ENCODE peak calls at places on chromosomes 16 and 17, in eight cellular contexts. O is nucleus accumbens; T is stimulated activated effector memory CD8-positive, alpha-beta T cell treated with anti-CD3 and anti-CD28 coated beads, Interleukin-12 subunit alpha, Interleukin-12 subunit beta, amount 100 ng/mL, for 72 hours; Y is HuH-7; G is pulmonary artery endothelial cell; D is mesothelial cell of epicardium; P is NCI-H774; V is germinal center. U is an unnamed sample.

GRCh38 chr16:21599994-21600773 is 807 bp downstream of the METTL9 start:
- DNase-seq in O (no peak), T (no peak), Y (peak), G (peak), D (no peak), P (no peak), V (peak), U (no peak)

GRCh38 chr17:49438439-49438861 is 23.8 kb upstream of the PHB1 start:
- DNase-seq in O (no peak), T (no peak), Y (no peak), G (no peak), D (no peak), P (no peak), V (no peak), U (no peak)

GRCh38 chr16:72938426-72939164 is 109.3 kb downstream of the ZFHX3 start:
- DNase-seq in O (no peak), T (no peak), Y (no peak), G (peak), D (no peak), P (no peak), V (no peak), U (peak)

GRCh38 chr17:35588196-35588920 is 1.2 kb downstream of the AP2B1 start:
- DNase-seq in O (no peak), T (no peak), Y (no peak), G (no peak), D (no peak), P (no peak), V (no peak), U (peak)

GRCh38 chr16:67148221-67148620 is 2.6 kb downstream of the B3GNT9 start:
- DNase-seq in O (no peak), T (no peak), Y (no peak), G (no peak), D (no peak), P (no peak), V (no peak), U (no peak)

GRCh38 chr17:58271532-58271931 is 9.2 kb downstream of the MPO start:
- DNase-seq in O (no peak), T (no peak), Y (no peak), G (no peak), D (no peak), P (no peak), V (no peak), U (no peak)

GRCh38 chr16:3467920-3468319 is 24.4 kb downstream of the NAA60 start:
- DNase-seq in O (no peak), T (no peak), Y (no peak), G (no peak), D (no peak), P (no peak), V (no peak), U (no peak)

GRCh38 chr16:88882358-88883030 is 16.0 kb upstream of the PABPN1L start:
- DNase-seq in O (no peak), T (no peak), Y (no peak), G (no peak), D (no peak), P (no peak), V (no peak), U (peak)

GRCh38 chr16:1786242-1787055 is 3.7 kb downstream of the NUBP2 start:
- DNase-seq in O (no peak), T (no peak), Y (no peak), G (no peak), D (no peak), P (no peak), V (no peak), U (no peak)

GRCh38 chr16:8103649-8104289 is 486.5 kb downstream of the TMEM114 start:
- DNase-seq in O (no peak), T (no peak), Y (no peak), G (no peak), D (no peak), P (no peak), V (no peak), U (no peak)

GRCh38 chr17:2337811-2338657 is 733 bp downstream of the SGSM2 start:
- DNase-seq in O (no peak), T (peak), Y (peak), G (no peak), D (peak), P (peak), V (peak), U (peak)

GRCh38 chr16:56866955-56867830 is 2.2 kb downstream of the SLC12A3 start:
- DNase-seq in O (no peak), T (peak), Y (peak), G (peak), D (no peak), P (peak), V (peak), U (peak)

GRCh38 chr16:1194665-1195392 is 30.2 kb downstream of the TPSG1 start:
- DNase-seq in O (no peak), T (no peak), Y (peak), G (no peak), D (no peak), P (no peak), V (peak), U (no peak)

GRCh38 chr17:19771971-19772630 is 24.0 kb upstream of the ALDH3A1 start:
- DNase-seq in O (no peak), T (no peak), Y (no peak), G (no peak), D (no peak), P (no peak), V (no peak), U (no peak)

GRCh38 chr17:10349403-10349802 is 23.4 kb downstream of the MYH13 start:
- DNase-seq in O (no peak), T (no peak), Y (no peak), G (no peak), D (no peak), P (no peak), V (peak), U (no peak)

GRCh38 chr17:40415390-40415789 is 2.3 kb downstream of the TOP2A start:
- DNase-seq in O (no peak), T (no peak), Y (no peak), G (no peak), D (no peak), P (peak), V (peak), U (peak)

GRCh38 chr16:13018026-13018425 is 116.6 kb downstream of the SHISA9 start:
- DNase-seq in O (no peak), T (no peak), Y (no peak), G (no peak), D (no peak), P (no peak), V (no peak), U (no peak)

GRCh38 chr17:62627219-62627903 is at the start of gene MRC2:
- DNase-seq in O (peak), T (peak), Y (peak), G (no peak), D (no peak), P (no peak), V (peak), U (peak)

GRCh38 chr16:56851671-56852400 is 13.2 kb upstream of the SLC12A3 start:
- DNase-seq in O (no peak), T (no peak), Y (no peak), G (no peak), D (no peak), P (no peak), V (no peak), U (no peak)

GRCh38 chr16:81616321-81617020 is 162.6 kb upstream of the PLCG2 start:
- DNase-seq in O (peak), T (peak), Y (no peak), G (no peak), D (no peak), P (no peak), V (peak), U (no peak)

GRCh38 chr16:57310801-57311200 is 26.3 kb upstream of the PLLP start:
- DNase-seq in O (no peak), T (no peak), Y (no peak), G (no peak), D (no peak), P (no peak), V (no peak), U (no peak)

GRCh38 chr16:73268311-73268997 is 220.5 kb upstream of the ZFHX3 start:
- DNase-seq in O (peak), T (no peak), Y (peak), G (no peak), D (no peak), P (peak), V (no peak), U (peak)